ENCODE peak calls at places on chromosomes 4 and X, in ten cellular contexts. I is right atrium auricular region, H is left ventricle myocardium inferior, D is T-helper 17 cell, S is M059J, U is lower leg skin, P is GM03348, L is left cardiac atrium, O is T follicular helper cell, W is spleen. E is an unnamed sample.

GRCh38 chr4:98627477-98627876 is 30.9 kb downstream of the TSPAN5 start:
- DNase-seq in I (no peak), H (no peak), D (no peak), S (no peak), U (no peak), P (no peak), L (no peak), O (no peak), W (no peak), E (no peak)

GRCh38 chr4:95290702-95291101 is 258.1 kb downstream of the UNC5C start:
- DNase-seq in I (no peak), H (no peak), D (no peak), S (no peak), U (no peak), P (no peak), L (no peak), O (no peak), W (no peak), E (no peak)

GRCh38 chrX:144732588-144732987 is 514.7 kb upstream of the SPANXN1 start:
- DNase-seq in I (no peak), H (no peak), D (no peak), S (peak; percentile 3), U (no peak), P (peak; percentile 1), L (no peak), O (no peak), W (no peak), E (peak; percentile 53)

GRCh38 chr4:7939377-7940108 is at the start of gene AFAP1:
- DNase-seq in I (peak; percentile 83), H (peak; percentile 90), D (peak; percentile 88), S (peak; percentile 80), U (peak; percentile 69), P (peak; percentile 99), L (peak; percentile 92), O (peak; percentile 83), W (peak; percentile 92), E (peak; percentile 75)

GRCh38 chr4:94588900-94589693 is 137.4 kb downstream of the PDLIM5 start:
- DNase-seq in I (no peak), H (no peak), D (no peak), S (no peak), U (no peak), P (peak; percentile 48), L (no peak), O (no peak), W (no peak), E (no peak)

GRCh38 chr4:48944252-48944651 is 37.7 kb upstream of the OCIAD2 start:
- DNase-seq in I (no peak), H (no peak), D (no peak), S (peak; percentile 92), U (no peak), P (no peak), L (no peak), O (no peak), W (no peak), E (peak; percentile 71)

GRCh38 chr4:77415689-77416088 is 189.9 kb upstream of the CXCL13 start:
- DNase-seq in I (no peak), H (no peak), D (no peak), S (no peak), U (no peak), P (no peak), L (no peak), O (no peak), W (no peak), E (no peak)

GRCh38 chr4:41363384-41363981 is 106.8 kb downstream of the UCHL1 start:
- DNase-seq in I (peak; percentile 77), H (peak; percentile 37), D (no peak), S (peak; percentile 87), U (peak; percentile 61), P (peak; percentile 70), L (peak; percentile 60), O (no peak), W (peak; percentile 51), E (peak; percentile 46)

GRCh38 chrX:67718926-67719325 is 175.1 kb downstream of the AR start:
- DNase-seq in I (no peak), H (peak; percentile 36), D (no peak), S (no peak), U (no peak), P (no peak), L (no peak), O (no peak), W (no peak), E (no peak)

GRCh38 chr4:98516441-98517323 is 141.7 kb downstream of the TSPAN5 start:
- DNase-seq in I (no peak), H (no peak), D (no peak), S (peak; percentile 45), U (no peak), P (no peak), L (no peak), O (no peak), W (no peak), E (no peak)

GRCh38 chr4:4461850-4462249 is 74.9 kb downstream of the NSG1 start:
- DNase-seq in I (no peak), H (no peak), D (peak; percentile 73), S (no peak), U (no peak), P (no peak), L (no peak), O (peak; percentile 45), W (no peak), E (no peak)

GRCh38 chrX:153456704-153457103 is 10.8 kb upstream of the TREX2 start:
- DNase-seq in I (no peak), H (no peak), D (no peak), S (no peak), U (no peak), P (no peak), L (peak; percentile 8), O (no peak), W (no peak), E (no peak)

GRCh38 chr4:182486895-182487294 is 243.7 kb downstream of the TENM3 start:
- DNase-seq in I (no peak), H (no peak), D (no peak), S (peak; percentile 38), U (no peak), P (no peak), L (no peak), O (no peak), W (no peak), E (peak; percentile 10)

GRCh38 chr4:22874334-22874912 is 181.7 kb downstream of the GBA3 start:
- DNase-seq in I (no peak), H (no peak), D (no peak), S (no peak), U (no peak), P (no peak), L (no peak), O (no peak), W (no peak), E (no peak)

GRCh38 chr4:98631506-98631905 is 26.9 kb downstream of the TSPAN5 start:
- DNase-seq in I (no peak), H (no peak), D (no peak), S (no peak), U (no peak), P (no peak), L (no peak), O (no peak), W (no peak), E (no peak)

GRCh38 chrX:1727531-1728027 is 112.7 kb downstream of the ASMT start:
- DNase-seq in I (peak; percentile 42), H (no peak), D (no peak), S (peak; percentile 97), U (no peak), P (peak; percentile 23), L (no peak), O (no peak), W (no peak), E (peak; percentile 81)

GRCh38 chr4:163564221-163564720 is 69.8 kb downstream of the TMA16 start:
- DNase-seq in I (no peak), H (no peak), D (no peak), S (no peak), U (no peak), P (no peak), L (no peak), O (no peak), W (no peak), E (no peak)

GRCh38 chr4:113979157-113979972 is at the start of gene ARSJ:
- DNase-seq in I (peak; percentile 72), H (peak; percentile 51), D (no peak), S (peak; percentile 73), U (peak; percentile 26), P (peak; percentile 81), L (peak; percentile 66), O (no peak), W (peak; percentile 73), E (peak; percentile 77)

GRCh38 chr4:119025440-119025839 is 110.2 kb upstream of the MYOZ2 start:
- DNase-seq in I (peak; percentile 74), H (peak; percentile 37), D (no peak), S (peak; percentile 48), U (peak; percentile 56), P (peak; percentile 33), L (peak; percentile 29), O (no peak), W (no peak), E (peak; percentile 14)

GRCh38 chr4:101670370-101670769 is 120.2 kb upstream of the BANK1 start:
- DNase-seq in I (no peak), H (no peak), D (no peak), S (no peak), U (no peak), P (no peak), L (no peak), O (no peak), W (no peak), E (no peak)

GRCh38 chrX:84760560-84760959 is 243.1 kb upstream of the APOOL start:
- DNase-seq in I (no peak), H (no peak), D (no peak), S (no peak), U (no peak), P (no peak), L (no peak), O (no peak), W (no peak), E (no peak)

GRCh38 chr4:123986268-123986798 is 589.7 kb downstream of the SPRY1 start:
- DNase-seq in I (peak; percentile 82), H (peak; percentile 53), D (no peak), S (peak; percentile 76), U (peak; percentile 71), P (peak; percentile 83), L (peak; percentile 57), O (no peak), W (no peak), E (peak; percentile 31)

E was measured in H4.